ENCODE peak calls at places on chromosomes 3 and 15, in nine cellular contexts. A, T, S, R, H, D, B, I and E are unnamed samples.

GRCh38 chr15:80317389-80318169 is 65.6 kb upstream of the CTXND1 start:
- DNase-seq in A (peak), T (no peak), S (no peak), R (peak), H (no peak), D (no peak), B (peak), I (no peak), E (peak)

GRCh38 chr3:117404153-117404552 is 694.6 kb downstream of the TUSC7 start:
- DNase-seq in A (no peak), T (no peak), S (no peak), R (no peak), H (no peak), D (no peak), B (no peak), I (no peak), E (no peak)

GRCh38 chr3:76842232-76842631 is 197.7 kb upstream of the ROBO2 start:
- DNase-seq in A (no peak), T (no peak), S (no peak), R (no peak), H (no peak), D (no peak), B (no peak), I (no peak), E (no peak)

GRCh38 chr15:74274485-74275038 is 38.4 kb downstream of the CCDC33 start:
- DNase-seq in A (no peak), T (no peak), S (no peak), R (no peak), H (no peak), D (no peak), B (no peak), I (no peak), E (no peak)

GRCh38 chr15:83404143-83404542 is 43.0 kb upstream of the SH3GL3 start:
- DNase-seq in A (no peak), T (no peak), S (no peak), R (no peak), H (no peak), D (no peak), B (no peak), I (no peak), E (peak)

GRCh38 chr3:190972840-190973270 is 110.4 kb upstream of the GMNC start:
- DNase-seq in A (no peak), T (no peak), S (no peak), R (peak), H (no peak), D (no peak), B (no peak), I (no peak), E (peak)

GRCh38 chr3:180626844-180627243 is 24.9 kb downstream of the TTC14 start:
- DNase-seq in A (no peak), T (no peak), S (no peak), R (no peak), H (no peak), D (no peak), B (no peak), I (no peak), E (no peak)

GRCh38 chr15:52546031-52546751 is 17.5 kb upstream of the MYO5A start:
- DNase-seq in A (no peak), T (no peak), S (no peak), R (no peak), H (no peak), D (no peak), B (no peak), I (no peak), E (no peak)

GRCh38 chr3:48516571-48516970 is 12.6 kb upstream of the SHISA5 start:
- DNase-seq in A (no peak), T (no peak), S (no peak), R (no peak), H (no peak), D (no peak), B (no peak), I (no peak), E (no peak)

GRCh38 chr3:12303532-12303931 is 14.7 kb downstream of the PPARG start:
- DNase-seq in A (no peak), T (peak), S (no peak), R (no peak), H (no peak), D (no peak), B (peak), I (no peak), E (no peak)

GRCh38 chr3:4828279-4829030 is 150.8 kb upstream of the BHLHE40 start:
- DNase-seq in A (no peak), T (no peak), S (no peak), R (no peak), H (no peak), D (no peak), B (peak), I (no peak), E (no peak)

GRCh38 chr15:66008920-66009572 is 139.8 kb downstream of the RAB11A start:
- DNase-seq in A (no peak), T (peak), S (no peak), R (peak), H (no peak), D (peak), B (no peak), I (no peak), E (peak)

GRCh38 chr3:52839892-52840545 is 5.2 kb upstream of the MUSTN1 start:
- DNase-seq in A (no peak), T (no peak), S (no peak), R (no peak), H (no peak), D (no peak), B (no peak), I (no peak), E (no peak)

GRCh38 chr3:139107424-139108252 is 62.9 kb upstream of the PRR23C start:
- DNase-seq in A (peak), T (no peak), S (no peak), R (no peak), H (no peak), D (no peak), B (no peak), I (no peak), E (no peak)

GRCh38 chr3:156847746-156848339 is 21.7 kb downstream of the LEKR1 start:
- DNase-seq in A (no peak), T (no peak), S (no peak), R (no peak), H (no peak), D (no peak), B (peak), I (no peak), E (peak)

GRCh38 chr3:101827211-101828174 is 21.8 kb upstream of the NFKBIZ start:
- DNase-seq in A (peak), T (no peak), S (peak), R (peak), H (peak), D (peak), B (no peak), I (peak), E (peak)

GRCh38 chr3:40120816-40121215 is 188.7 kb upstream of the EIF1B start:
- DNase-seq in A (no peak), T (no peak), S (no peak), R (peak), H (no peak), D (no peak), B (no peak), I (no peak), E (no peak)

GRCh38 chr3:142998439-142998838 is 2.9 kb upstream of the U2SURP start:
- DNase-seq in A (no peak), T (no peak), S (no peak), R (no peak), H (no peak), D (no peak), B (no peak), I (no peak), E (no peak)

DNA sequence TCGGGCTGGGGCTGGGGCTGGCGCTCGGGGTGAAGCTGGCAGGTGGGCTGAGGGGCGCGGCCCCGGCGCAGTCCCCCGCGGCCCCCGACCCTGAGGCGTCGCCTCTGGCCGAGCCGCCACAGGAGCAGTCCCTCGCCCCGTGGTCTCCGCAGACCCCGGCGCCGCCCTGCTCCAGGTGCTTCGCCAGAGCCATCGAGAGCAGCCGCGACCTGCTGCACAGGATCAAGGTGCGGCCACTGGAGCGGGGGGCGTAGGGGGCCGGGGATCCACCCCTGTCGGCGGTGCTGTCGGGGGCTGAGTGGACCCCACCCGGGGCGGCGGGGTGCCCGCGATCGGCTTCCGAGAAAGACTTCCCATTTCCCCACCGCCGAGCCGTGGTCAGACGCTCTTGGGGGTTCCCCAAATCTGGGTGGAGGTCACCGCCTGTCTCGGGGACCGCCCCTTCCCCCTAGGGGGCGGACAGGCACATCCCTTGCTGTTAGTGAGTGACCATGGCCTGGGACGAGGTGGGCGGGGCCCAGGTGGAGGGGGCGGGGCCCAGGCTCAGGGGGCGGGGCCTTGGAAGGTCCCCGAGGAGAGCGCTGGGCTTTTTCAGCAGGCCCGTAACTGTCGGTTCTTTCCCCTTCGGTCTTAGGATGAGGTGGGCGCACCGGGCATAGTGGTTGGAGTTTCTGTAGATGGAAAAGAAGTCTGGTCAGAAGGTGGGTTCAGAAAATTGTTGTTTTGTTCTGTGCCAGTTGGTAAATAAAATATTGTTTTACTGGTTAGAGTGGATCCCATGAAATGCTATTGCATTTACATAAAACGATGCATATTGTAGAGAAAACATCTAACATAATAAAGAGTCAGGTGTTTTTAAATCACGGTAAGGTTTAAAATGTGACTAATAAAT is 587 bp downstream of the LACTB start:
- DNase-seq in A (peak), T (peak), S (peak), R (peak), H (peak), D (peak), B (no peak), I (peak), E (peak)
- TF ChIP-seq CTCF in A (peak), T (no peak), S (peak), R (peak), H (no peak), D (peak), B (peak), I (no peak), E (no peak)

GRCh38 chr15:29593086-29593485 is 229.2 kb downstream of the TJP1 start:
- DNase-seq in A (no peak), T (no peak), S (no peak), R (no peak), H (no peak), D (no peak), B (no peak), I (no peak), E (no peak)

GRCh38 chr15:29593629-29594028 is 228.6 kb downstream of the TJP1 start:
- DNase-seq in A (no peak), T (no peak), S (no peak), R (no peak), H (no peak), D (no peak), B (no peak), I (no peak), E (no peak)

GRCh38 chr15:29601811-29602210 is 220.5 kb downstream of the TJP1 start:
- DNase-seq in A (no peak), T (no peak), S (no peak), R (no peak), H (no peak), D (no peak), B (no peak), I (no peak), E (no peak)

GRCh38 chr15:29600262-29600661 is 222.0 kb downstream of the TJP1 start:
- DNase-seq in A (no peak), T (no peak), S (no peak), R (no peak), H (no peak), D (no peak), B (no peak), I (no peak), E (no peak)

GRCh38 chr15:29596266-29596665 is 226.0 kb downstream of the TJP1 start:
- DNase-seq in A (no peak), T (no peak), S (no peak), R (peak), H (no peak), D (no peak), B (peak), I (no peak), E (no peak)
- TF ChIP-seq CTCF in A (no peak), T (no peak), S (peak), R (no peak), H (no peak), D (no peak), B (peak), I (no peak), E (peak)

GRCh38 chr3:65170357-65171090 is 482.7 kb upstream of the ADAMTS9 start:
- DNase-seq in A (peak), T (no peak), S (no peak), R (peak), H (peak), D (peak), B (peak), I (no peak), E (peak)
- TF ChIP-seq CTCF in A (peak), T (no peak), S (peak), R (peak), H (peak), D (peak), B (peak), I (no peak), E (peak)

GRCh38 chr3:161171639-161172552 is 49.2 kb upstream of the NMD3 start:
- DNase-seq in A (no peak), T (no peak), S (no peak), R (no peak), H (no peak), D (peak), B (no peak), I (no peak), E (no peak)
- TF ChIP-seq CTCF in A (no peak), T (no peak), S (peak), R (peak), H (no peak), D (peak), B (peak), I (no peak), E (peak)

GRCh38 chr15:60962087-60962486 is 267.0 kb downstream of the RORA start:
- DNase-seq in A (no peak), T (no peak), S (no peak), R (no peak), H (no peak), D (no peak), B (no peak), I (no peak), E (peak)

GRCh38 chr15:60966316-60966715 is 262.8 kb downstream of the RORA start:
- DNase-seq in A (no peak), T (no peak), S (no peak), R (no peak), H (no peak), D (no peak), B (no peak), I (no peak), E (no peak)

GRCh38 chr15:60963557-60963956 is 265.5 kb downstream of the RORA start:
- DNase-seq in A (no peak), T (no peak), S (no peak), R (no peak), H (no peak), D (no peak), B (no peak), I (no peak), E (no peak)

GRCh38 chr15:60966746-60967145 is 262.4 kb downstream of the RORA start:
- DNase-seq in A (no peak), T (no peak), S (no peak), R (no peak), H (no peak), D (no peak), B (no peak), I (no peak), E (no peak)

DNA sequence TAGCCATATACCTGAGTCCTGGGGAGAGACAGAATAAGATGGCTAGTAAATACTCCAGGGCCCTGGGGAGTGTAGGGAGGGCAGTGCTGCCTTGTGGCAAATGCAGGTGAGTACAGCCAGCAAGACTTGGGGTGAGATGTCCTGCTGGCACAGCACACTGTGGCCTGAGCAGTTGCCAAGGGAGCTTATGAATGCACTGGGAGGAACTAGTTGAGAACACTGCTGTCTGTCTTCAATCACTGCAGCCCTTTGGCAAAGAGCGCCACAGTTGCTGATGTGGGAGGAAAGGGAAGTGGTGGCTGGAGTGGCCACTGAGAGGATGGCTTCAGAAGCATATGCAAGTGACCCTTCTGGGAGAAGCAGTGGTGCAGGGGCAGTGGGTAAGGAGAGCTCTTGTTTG is 264.6 kb downstream of the RORA start:
- DNase-seq in A (no peak), T (no peak), S (no peak), R (no peak), H (no peak), D (no peak), B (no peak), I (no peak), E (no peak)
- TF ChIP-seq CTCF in A (no peak), T (no peak), S (no peak), R (no peak), H (no peak), D (no peak), B (no peak), I (no peak), E (no peak)

GRCh38 chr3:170808041-170808440 is 62.0 kb downstream of the RPL22L1 start:
- DNase-seq in A (no peak), T (no peak), S (no peak), R (no peak), H (no peak), D (no peak), B (no peak), I (no peak), E (peak)

GRCh38 chr3:170806676-170807075 is 63.3 kb downstream of the RPL22L1 start:
- DNase-seq in A (no peak), T (no peak), S (no peak), R (no peak), H (no peak), D (no peak), B (no peak), I (no peak), E (no peak)

GRCh38 chr3:170809975-170810357 is 60.0 kb downstream of the RPL22L1 start:
- DNase-seq in A (no peak), T (no peak), S (no peak), R (peak), H (no peak), D (no peak), B (peak), I (no peak), E (no peak)

GRCh38 chr3:170811515-170811914 is 58.5 kb downstream of the RPL22L1 start:
- DNase-seq in A (no peak), T (no peak), S (no peak), R (peak), H (peak), D (no peak), B (no peak), I (no peak), E (no peak)

DNA sequence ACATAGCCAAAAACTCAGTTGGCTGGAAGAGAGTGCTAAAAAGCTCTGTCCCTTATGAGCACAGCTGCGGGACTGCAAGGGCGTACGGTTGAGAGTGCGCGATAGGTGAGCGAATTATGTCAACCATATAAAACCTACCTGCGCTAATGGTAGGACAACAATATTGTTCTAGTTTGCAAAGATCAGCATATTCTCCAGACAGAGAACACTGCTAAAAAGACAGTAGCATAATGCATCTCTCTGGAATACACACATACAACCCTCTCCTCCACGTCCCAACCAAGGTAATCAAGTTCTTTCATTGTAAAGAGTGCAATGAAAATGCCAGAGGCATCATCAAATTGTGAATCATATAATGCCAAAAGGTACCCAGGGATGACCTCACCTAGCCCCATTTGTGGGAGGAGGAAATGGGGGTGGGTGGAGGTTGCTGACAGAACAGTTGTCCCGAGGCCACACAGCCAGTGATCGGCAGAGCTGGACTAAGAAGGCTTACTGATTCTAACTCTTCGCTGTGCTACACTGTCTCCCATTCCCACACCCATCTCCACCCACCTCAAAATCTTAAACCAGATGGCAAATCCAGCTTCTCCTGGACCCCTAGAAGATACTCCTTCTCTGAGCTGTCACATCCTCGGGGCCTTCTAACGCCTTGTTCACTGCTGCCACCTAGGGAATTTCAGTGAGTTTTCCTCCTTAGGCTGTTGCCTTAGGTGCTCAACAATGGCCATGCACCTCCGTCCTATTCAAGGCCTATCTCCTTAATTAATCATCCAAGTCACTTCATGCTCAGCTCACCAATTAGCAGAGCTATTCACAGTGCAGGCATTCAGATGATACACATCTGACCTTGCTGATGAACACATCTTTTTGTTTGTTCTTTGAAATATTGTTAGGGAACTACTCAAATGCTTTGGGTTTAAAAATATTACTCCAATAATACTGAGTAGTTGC is 60.7 kb downstream of the RPL22L1 start:
- DNase-seq in A (no peak), T (peak), S (peak), R (peak), H (peak), D (peak), B (no peak), I (no peak), E (peak)
- TF ChIP-seq CTCF in A (peak), T (peak), S (no peak), R (peak), H (no peak), D (peak), B (peak), I (no peak), E (peak)

GRCh38 chr15:32952901-32953889 is 235.4 kb downstream of the GREM1 start:
- DNase-seq in A (no peak), T (no peak), S (no peak), R (no peak), H (no peak), D (no peak), B (no peak), I (no peak), E (no peak)

GRCh38 chr15:32957219-32957618 is 237.3 kb downstream of the FMN1 start:
- DNase-seq in A (no peak), T (no peak), S (no peak), R (no peak), H (no peak), D (no peak), B (no peak), I (no peak), E (no peak)

GRCh38 chr15:32959077-32959476 is 235.4 kb downstream of the FMN1 start:
- DNase-seq in A (no peak), T (no peak), S (no peak), R (no peak), H (no peak), D (no peak), B (no peak), I (no peak), E (no peak)

GRCh38 chr15:32952062-32952461 is 234.3 kb downstream of the GREM1 start:
- DNase-seq in A (no peak), T (no peak), S (no peak), R (no peak), H (no peak), D (no peak), B (no peak), I (no peak), E (no peak)

DNA sequence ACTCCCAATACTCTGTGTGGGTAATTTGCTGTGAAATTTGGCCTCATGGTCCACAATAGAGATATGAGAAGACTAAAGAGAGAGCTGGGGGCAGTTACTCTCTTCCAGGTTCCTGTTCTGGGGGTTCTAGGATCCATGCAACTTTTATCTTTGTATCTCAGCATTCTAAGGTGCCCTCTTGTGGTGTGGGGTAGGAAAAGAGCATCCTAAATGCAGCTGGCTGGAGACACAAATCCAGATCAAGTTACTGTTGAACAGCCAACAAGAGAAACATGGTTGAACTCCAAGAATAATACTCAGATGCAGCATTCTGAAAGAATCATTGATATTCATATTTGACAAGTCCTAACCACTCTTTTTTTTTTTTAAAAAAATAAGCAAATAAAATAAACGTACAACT is 238.2 kb downstream of the GREM1 start:
- DNase-seq in A (no peak), T (peak), S (peak), R (peak), H (no peak), D (no peak), B (peak), I (no peak), E (peak)
- TF ChIP-seq CTCF in A (peak), T (peak), S (no peak), R (peak), H (no peak), D (peak), B (peak), I (no peak), E (peak)

GRCh38 chr3:53881691-53882593 is at the start of gene ACTR8:
- DNase-seq in A (peak), T (peak), S (peak), R (peak), H (peak), D (peak), B (peak), I (peak), E (peak)
- TF ChIP-seq CTCF in A (no peak), T (no peak), S (no peak), R (no peak), H (peak), D (peak), B (peak), I (no peak), E (no peak)